ENCODE peak calls at places on chromosomes 3 and 15, in five cellular contexts. One of them, this sample, is unnamed.

GRCh38 chr3:14461748-14462324 is 59.4 kb downstream of the SLC6A6 start:
- DNase-seq in WTC11: peak
- DNase-seq in GM12878: no peak
- DNase-seq in K562: peak
- DNase-seq in A549: peak
- DNase-seq in this sample: peak

GRCh38 chr3:177483182-177483967 is 286.1 kb upstream of the TBL1XR1 start:
- DNase-seq in GM12878: no peak
- DNase-seq in A549: no peak
- DNase-seq in WTC11: peak
- DNase-seq in K562: peak
- DNase-seq in this sample: peak

GRCh38 chr3:12143949-12144504 is 14.7 kb downstream of the TIMP4 start:
- DNase-seq in A549: no peak
- DNase-seq in K562: no peak
- DNase-seq in GM12878: no peak
- DNase-seq in WTC11: no peak
- DNase-seq in this sample: no peak

GRCh38 chr15:80581976-80582375 is 113.1 kb upstream of the ABHD17C start:
- DNase-seq in WTC11: no peak
- DNase-seq in A549: no peak
- DNase-seq in GM12878: no peak
- DNase-seq in K562: no peak
- DNase-seq in this sample: peak

GRCh38 chr15:65796610-65797012 is 4.5 kb upstream of the DENND4A start:
- DNase-seq in A549: peak
- DNase-seq in GM12878: no peak
- DNase-seq in K562: peak
- DNase-seq in WTC11: no peak
- DNase-seq in this sample: no peak

GRCh38 chr3:94734201-94734600 is 671.3 kb downstream of the NSUN3 start:
- DNase-seq in GM12878: no peak
- DNase-seq in A549: no peak
- DNase-seq in K562: no peak
- DNase-seq in WTC11: no peak
- DNase-seq in this sample: no peak

GRCh38 chr3:122921791-122922651 is 105.5 kb downstream of the SEMA5B start:
- DNase-seq in K562: peak
- DNase-seq in A549: peak
- DNase-seq in WTC11: peak
- DNase-seq in GM12878: no peak
- DNase-seq in this sample: peak

GRCh38 chr3:66593978-66594377 is 93.2 kb upstream of the LRIG1 start:
- DNase-seq in K562: no peak
- DNase-seq in A549: peak
- DNase-seq in WTC11: no peak
- DNase-seq in GM12878: no peak
- DNase-seq in this sample: peak

GRCh38 chr3:16088496-16088895 is 86.0 kb upstream of the GALNT15 start:
- DNase-seq in A549: no peak
- DNase-seq in GM12878: no peak
- DNase-seq in WTC11: no peak
- DNase-seq in K562: no peak
- DNase-seq in this sample: no peak

GRCh38 chr3:13420051-13420816 is at the start of gene NUP210:
- DNase-seq in K562: peak
- DNase-seq in WTC11: peak
- DNase-seq in GM12878: no peak
- DNase-seq in A549: peak
- DNase-seq in this sample: peak

GRCh38 chr15:72599855-72600464 is 54.5 kb upstream of the GOLGA6B start:
- DNase-seq in A549: peak
- DNase-seq in GM12878: no peak
- DNase-seq in WTC11: no peak
- DNase-seq in K562: peak
- DNase-seq in this sample: peak

GRCh38 chr3:153555919-153556318 is 393.9 kb downstream of the RAP2B start:
- DNase-seq in A549: no peak
- DNase-seq in GM12878: no peak
- DNase-seq in WTC11: no peak
- DNase-seq in K562: no peak
- DNase-seq in this sample: no peak

GRCh38 chr3:66101901-66102300 is 63.2 kb upstream of the MAGI1 start:
- DNase-seq in GM12878: no peak
- DNase-seq in WTC11: no peak
- DNase-seq in A549: no peak
- DNase-seq in K562: no peak
- DNase-seq in this sample: no peak

GRCh38 chr3:88084006-88084597 is 25.0 kb downstream of the ZNF654 start:
- DNase-seq in WTC11: no peak
- DNase-seq in A549: no peak
- DNase-seq in K562: peak
- DNase-seq in GM12878: no peak
- DNase-seq in this sample: no peak

GRCh38 chr3:186048119-186048518 is 60.8 kb downstream of the ETV5 start:
- DNase-seq in WTC11: no peak
- DNase-seq in K562: no peak
- DNase-seq in GM12878: no peak
- DNase-seq in A549: no peak
- DNase-seq in this sample: no peak

GRCh38 chr15:56484284-56484683 is 19.3 kb upstream of the MNS1 start:
- DNase-seq in GM12878: no peak
- DNase-seq in A549: no peak
- DNase-seq in K562: no peak
- DNase-seq in WTC11: no peak
- DNase-seq in this sample: no peak

GRCh38 chr3:124829175-124829818 is 57.9 kb downstream of the ITGB5 start:
- DNase-seq in K562: no peak
- DNase-seq in GM12878: no peak
- DNase-seq in WTC11: no peak
- DNase-seq in A549: no peak
- DNase-seq in this sample: no peak

GRCh38 chr15:79779739-79780138 is 117.1 kb downstream of the MTHFS start:
- DNase-seq in GM12878: peak
- DNase-seq in K562: no peak
- DNase-seq in WTC11: no peak
- DNase-seq in A549: no peak
- DNase-seq in this sample: no peak

GRCh38 chr3:10548997-10549396 is 43.6 kb upstream of the ATP2B2 start:
- DNase-seq in GM12878: no peak
- DNase-seq in WTC11: no peak
- DNase-seq in K562: no peak
- DNase-seq in A549: no peak
- DNase-seq in this sample: no peak

GRCh38 chr3:97821413-97821809 is 400 bp upstream of the CRYBG3 start:
- DNase-seq in K562: peak
- DNase-seq in WTC11: peak
- DNase-seq in GM12878: no peak
- DNase-seq in A549: peak
- DNase-seq in this sample: no peak

GRCh38 chr3:187640823-187641135 is 29.4 kb downstream of the SST start:
- DNase-seq in WTC11: no peak
- DNase-seq in GM12878: no peak
- DNase-seq in K562: no peak
- DNase-seq in A549: no peak
- DNase-seq in this sample: no peak

GRCh38 chr3:32457971-32458471 is 44.6 kb downstream of the CMTM6 start:
- DNase-seq in WTC11: no peak
- DNase-seq in K562: peak
- DNase-seq in A549: no peak
- DNase-seq in GM12878: no peak
- DNase-seq in this sample: no peak

GRCh38 chr15:31216210-31216911 is 110.3 kb upstream of the KLF13 start:
- DNase-seq in K562: peak
- DNase-seq in WTC11: peak
- DNase-seq in A549: peak
- DNase-seq in GM12878: no peak
- DNase-seq in this sample: peak

GRCh38 chr3:73511555-73511954 is 113.2 kb downstream of the PDZRN3 start:
- DNase-seq in WTC11: no peak
- DNase-seq in K562: no peak
- DNase-seq in A549: no peak
- DNase-seq in GM12878: no peak
- DNase-seq in this sample: no peak

DNA sequence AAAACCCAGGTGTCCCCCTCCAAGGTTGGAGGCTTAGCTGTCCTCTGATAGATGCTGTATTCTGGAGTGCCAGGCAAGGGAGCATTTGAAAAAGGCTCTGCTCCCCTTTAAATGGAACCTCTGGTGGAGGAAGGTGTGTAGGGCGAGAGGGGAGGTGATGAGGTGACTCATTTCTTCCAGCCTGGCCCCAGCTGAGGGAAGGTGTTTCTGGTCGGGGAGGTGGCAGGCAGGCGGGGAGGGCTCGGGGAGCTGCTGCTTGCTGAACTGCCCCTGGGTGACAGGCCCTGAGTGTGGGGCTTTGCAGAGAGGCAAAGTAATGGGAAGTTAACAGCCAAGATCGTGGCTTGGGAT is 18.8 kb downstream of the PSTPIP1 start:
- DNase-seq in K562: no peak
- DNase-seq in A549: no peak
- DNase-seq in WTC11: no peak
- DNase-seq in GM12878: no peak
- DNase-seq in this sample: no peak
- TF ChIP-seq ESRRA in K562: no peak
- TF ChIP-seq ESRRA in A549: no peak
- TF ChIP-seq ESRRA in WTC11: no peak
- TF ChIP-seq ESRRA in GM12878: no peak
- TF ChIP-seq ESRRA in this sample: no peak

DNA sequence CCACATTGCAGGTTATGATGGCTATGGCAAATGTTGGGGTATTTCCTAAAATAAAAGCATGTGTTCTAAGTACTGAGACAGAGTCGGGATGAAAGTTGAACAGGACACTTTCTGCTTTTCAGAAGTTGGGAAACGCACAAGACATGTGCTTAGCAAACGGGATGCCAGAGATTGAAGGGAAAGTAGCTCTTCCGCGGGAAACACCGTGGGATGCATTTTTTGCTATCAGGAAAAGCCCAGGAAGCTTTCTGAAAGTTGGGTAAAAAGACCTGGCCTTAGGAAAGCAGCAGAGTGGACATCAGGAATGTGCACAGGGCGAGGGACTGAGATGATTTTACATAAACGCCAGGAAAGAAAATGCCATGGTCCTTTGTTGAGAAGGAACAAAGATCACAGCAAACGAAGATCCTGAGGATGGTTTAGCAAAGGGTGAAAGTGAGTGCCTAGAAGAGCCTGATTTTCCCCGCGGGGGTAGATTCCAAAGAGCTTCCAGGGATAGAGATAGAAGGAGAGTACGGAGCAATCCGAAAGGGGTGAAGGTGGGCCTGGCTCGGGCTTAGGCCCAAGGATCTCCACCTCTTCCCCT is 1.1 kb downstream of the CDC25A start:
- DNase-seq in WTC11: no peak
- DNase-seq in A549: no peak
- DNase-seq in GM12878: no peak
- DNase-seq in K562: no peak
- DNase-seq in this sample: no peak
- TF ChIP-seq ESRRA in WTC11: no peak
- TF ChIP-seq ESRRA in A549: no peak
- TF ChIP-seq ESRRA in GM12878: no peak
- TF ChIP-seq ESRRA in K562: no peak
- TF ChIP-seq ESRRA in this sample: no peak

DNA sequence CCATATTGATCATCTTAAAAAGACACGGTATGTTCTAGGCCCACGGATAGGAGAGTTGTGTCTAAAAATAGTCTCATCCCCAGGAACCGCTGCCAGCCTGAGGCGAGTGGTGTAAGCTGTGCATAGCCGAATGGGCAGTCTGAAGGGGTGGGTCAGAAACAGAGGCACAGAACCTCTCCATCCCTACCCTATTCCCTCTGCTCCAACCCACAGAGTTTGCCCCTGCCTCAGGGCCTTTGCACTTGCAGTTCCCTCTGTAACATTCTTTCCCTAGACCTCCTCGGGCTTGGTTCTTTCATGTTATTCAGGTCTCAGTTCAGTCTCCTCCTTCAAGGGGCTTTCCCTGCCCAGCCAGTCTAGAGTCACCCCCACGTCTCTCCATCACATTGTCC is 4.8 kb downstream of the SCN5A start:
- DNase-seq in K562: no peak
- DNase-seq in A549: no peak
- DNase-seq in GM12878: no peak
- DNase-seq in WTC11: no peak
- DNase-seq in this sample: no peak
- TF ChIP-seq ESRRA in K562: no peak
- TF ChIP-seq ESRRA in A549: no peak
- TF ChIP-seq ESRRA in GM12878: no peak
- TF ChIP-seq ESRRA in WTC11: no peak
- TF ChIP-seq ESRRA in this sample: no peak

DNA sequence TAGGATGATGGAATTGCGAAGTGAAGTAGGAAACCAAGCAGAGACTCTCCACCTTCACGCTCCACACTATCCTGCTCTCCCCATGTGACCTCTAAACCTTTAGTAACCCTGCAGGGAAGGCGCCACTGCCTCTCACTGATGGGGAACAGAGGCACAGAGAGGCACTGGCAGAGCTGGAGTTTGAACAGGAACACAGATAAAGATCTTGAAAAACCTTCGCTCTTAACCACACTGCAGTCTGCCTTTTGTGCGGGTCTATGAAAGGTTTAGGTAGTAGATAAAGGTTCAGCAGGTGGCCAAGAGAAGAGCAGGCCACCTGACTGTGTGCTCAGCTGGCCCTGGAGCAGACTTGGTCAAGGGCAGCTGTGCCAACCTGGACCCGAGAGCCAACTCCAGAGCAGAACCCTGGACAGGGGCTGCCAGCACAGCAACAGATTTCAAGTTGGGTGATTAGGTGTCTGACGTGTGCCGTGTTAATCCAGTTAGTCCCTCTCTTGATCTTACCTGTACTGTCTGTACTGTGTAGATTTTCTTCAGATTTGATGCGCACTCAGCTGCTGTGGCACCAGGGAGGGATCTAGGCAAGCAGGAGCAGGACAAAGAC is 15.2 kb downstream of the EIF4E3 start:
- DNase-seq in GM12878: no peak
- DNase-seq in A549: no peak
- DNase-seq in K562: no peak
- DNase-seq in WTC11: no peak
- DNase-seq in this sample: no peak
- TF ChIP-seq ESRRA in GM12878: no peak
- TF ChIP-seq ESRRA in A549: no peak
- TF ChIP-seq ESRRA in K562: no peak
- TF ChIP-seq ESRRA in WTC11: no peak
- TF ChIP-seq ESRRA in this sample: no peak